ENCODE peak calls at places on chromosomes 1 and 21, in five cellular contexts. L is H9, W is neuronal stem cell, A is H1, C is trophoblast cell. Z is an unnamed sample.

GRCh38 chr1:95888877-95889799 is 655.1 kb downstream of the RWDD3 start:
- DNase-seq in C (no peak), A (no peak), W (peak), L (no peak), Z (no peak)

GRCh38 chr1:65276197-65276884 is 33.0 kb upstream of the DNAJC6 start:
- DNase-seq in C (no peak), W (no peak), L (no peak), A (no peak), Z (no peak)

GRCh38 chr1:87048237-87048636 is 133.8 kb downstream of the HS2ST1 start:
- DNase-seq in A (no peak), C (peak), W (no peak), L (no peak), Z (no peak)

GRCh38 chr1:230855886-230856285 is 12.4 kb downstream of the C1orf198 start:
- DNase-seq in C (no peak), W (no peak), L (no peak), A (no peak), Z (no peak)

GRCh38 chr1:12616709-12617373 is 1.2 kb downstream of the DHRS3 start:
- DNase-seq in C (peak), L (no peak), A (no peak), W (no peak), Z (no peak)

GRCh38 chr1:1947493-1947892 is 28.4 kb upstream of the TMEM52 start:
- DNase-seq in A (no peak), C (no peak), W (no peak), L (no peak), Z (no peak)

GRCh38 chr21:37529649-37530048 is 163.1 kb downstream of the DYRK1A start:
- DNase-seq in C (no peak), L (no peak), W (no peak), A (peak), Z (no peak)

GRCh38 chr1:41866285-41866684 is 52.4 kb downstream of the HIVEP3 start:
- DNase-seq in W (no peak), L (no peak), A (no peak), C (no peak), Z (no peak)

GRCh38 chr1:230090194-230090711 is 23.2 kb downstream of the GALNT2 start:
- DNase-seq in L (no peak), C (no peak), W (no peak), A (no peak), Z (peak)

GRCh38 chr1:9822897-9823692 is 670 bp downstream of the CLSTN1 start:
- DNase-seq in A (no peak), L (no peak), W (no peak), C (peak), Z (peak)
- H3K4ac ChIP-seq in A (no peak), L (no peak), W (peak), C (peak), Z (peak)

GRCh38 chr1:85407978-85408377 is 57.0 kb downstream of the DDAH1 start:
- DNase-seq in A (no peak), W (no peak), C (no peak), L (no peak), Z (no peak)

GRCh38 chr1:85404393-85404792 is 60.6 kb downstream of the DDAH1 start:
- DNase-seq in W (no peak), A (no peak), L (no peak), C (no peak), Z (no peak)

GRCh38 chr1:85409516-85409915 is 55.4 kb downstream of the DDAH1 start:
- DNase-seq in L (no peak), C (no peak), W (no peak), A (no peak), Z (no peak)

GRCh38 chr1:85406081-85406480 is 58.9 kb downstream of the DDAH1 start:
- DNase-seq in W (no peak), A (no peak), C (no peak), L (no peak), Z (no peak)

DNA sequence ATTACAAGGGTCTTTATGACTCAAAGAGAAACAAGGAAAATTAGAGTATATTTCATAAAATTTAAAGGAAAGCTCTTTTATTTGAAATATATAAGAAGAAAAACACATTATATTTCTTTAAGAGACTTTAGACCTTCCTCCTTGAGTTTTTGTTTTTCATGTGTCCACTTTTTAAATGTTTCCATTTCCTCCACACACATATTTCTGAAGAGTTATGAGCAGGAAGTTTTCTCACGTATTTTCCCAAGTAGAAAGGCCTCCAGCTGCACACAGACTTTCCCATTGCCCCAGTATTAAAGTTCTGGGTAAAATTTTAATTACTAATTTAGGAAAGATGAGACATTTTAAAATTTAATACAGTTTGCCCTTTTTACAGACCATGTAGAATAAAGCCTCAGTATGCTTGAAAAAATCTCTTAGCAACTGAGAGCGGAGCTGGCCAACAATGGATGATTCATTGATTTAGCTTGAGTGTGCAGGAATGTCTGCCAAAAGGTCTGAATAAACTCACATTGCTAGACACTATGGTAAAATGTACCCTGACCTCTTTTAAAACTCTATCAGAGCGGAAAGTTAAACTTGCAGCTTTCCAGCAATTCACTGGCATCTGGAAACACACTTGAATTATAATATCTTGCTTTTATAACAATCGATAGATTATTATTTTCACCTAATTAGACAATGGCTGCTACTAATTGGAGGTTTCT is 57.9 kb downstream of the DDAH1 start:
- DNase-seq in L (no peak), W (peak), C (peak), A (no peak), Z (peak)
- H2BK12ac ChIP-seq in L (no peak), W (no peak), C (no peak), A (no peak), Z (no peak)

DNA sequence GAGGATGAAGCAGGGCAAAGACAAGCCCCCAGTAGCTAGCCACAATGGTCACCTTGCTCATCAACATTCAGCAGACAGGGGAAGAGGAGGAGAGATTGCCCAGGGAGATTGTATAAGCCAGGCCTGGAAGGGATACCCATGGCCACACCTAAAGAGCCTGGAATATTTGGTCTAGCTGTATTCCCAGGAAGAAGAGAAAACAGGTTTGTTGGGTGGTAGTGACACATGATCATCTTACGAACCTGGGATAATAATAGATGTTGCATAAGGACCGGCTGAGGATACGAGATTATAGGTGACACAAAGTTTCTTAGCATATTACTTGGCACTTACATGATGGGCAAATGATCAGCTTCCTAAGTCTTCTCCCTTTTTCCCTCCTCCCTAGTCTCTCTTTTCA is 95.9 kb downstream of the HHIPL2 start:
- DNase-seq in C (peak), L (no peak), A (no peak), W (no peak), Z (no peak)
- H3K4ac ChIP-seq in C (no peak), L (no peak), A (no peak), W (no peak), Z (no peak)

GRCh38 chr1:22907528-22907927 is 65.1 kb downstream of the LACTBL1 start:
- DNase-seq in W (no peak), C (no peak), L (no peak), A (no peak), Z (no peak)

GRCh38 chr1:22906968-22907367 is 65.7 kb downstream of the LACTBL1 start:
- DNase-seq in C (no peak), A (no peak), L (no peak), W (no peak), Z (no peak)

GRCh38 chr1:22910986-22911651 is 61.5 kb downstream of the LACTBL1 start:
- DNase-seq in L (no peak), A (no peak), C (no peak), W (no peak), Z (no peak)

GRCh38 chr1:22910286-22910685 is 62.4 kb downstream of the LACTBL1 start:
- DNase-seq in C (no peak), L (no peak), W (no peak), A (no peak), Z (no peak)

GRCh38 chr1:22908880-22909426 is 63.7 kb downstream of the LACTBL1 start:
- DNase-seq in L (no peak), A (no peak), W (no peak), C (no peak), Z (no peak)
- H2BK12ac ChIP-seq in L (no peak), A (no peak), W (no peak), C (no peak), Z (no peak)

DNA sequence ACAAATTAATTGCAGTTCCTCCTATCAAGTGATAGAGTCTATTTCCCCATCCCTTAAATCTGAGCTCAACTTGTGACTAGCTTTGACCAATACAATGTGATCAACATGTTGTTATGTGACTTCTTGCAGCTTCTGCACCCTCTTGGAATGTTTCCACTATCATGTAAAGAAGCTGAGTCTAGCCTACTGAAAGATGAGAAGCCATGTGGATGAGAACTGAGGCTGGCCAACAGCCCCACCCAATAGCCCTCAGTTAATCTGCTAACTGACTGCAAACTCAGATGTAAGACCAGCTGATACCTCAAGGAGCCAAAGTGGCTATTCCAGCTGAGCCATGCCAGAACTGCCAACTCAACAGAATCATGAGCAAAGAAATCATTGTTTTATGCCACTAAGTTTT is 44.0 kb downstream of the LYST start:
- DNase-seq in L (no peak), C (no peak), A (no peak), W (no peak), Z (no peak)
- H3K4ac ChIP-seq in L (no peak), C (no peak), A (no peak), W (no peak), Z (no peak)

GRCh38 chr1:169499807-169500206 is 14.1 kb upstream of the SLC19A2 start:
- DNase-seq in L (no peak), W (no peak), C (no peak), A (no peak), Z (no peak)
- H2BK12ac ChIP-seq in L (no peak), W (no peak), C (no peak), A (no peak), Z (no peak)

GRCh38 chr1:208181259-208181816 is 62.8 kb downstream of the PLXNA2 start:
- DNase-seq in C (no peak), A (no peak), W (no peak), L (no peak), Z (no peak)

GRCh38 chr1:208185801-208186201 is 58.4 kb downstream of the PLXNA2 start:
- DNase-seq in L (no peak), W (no peak), A (no peak), C (no peak), Z (no peak)

GRCh38 chr1:208182880-208183279 is 61.3 kb downstream of the PLXNA2 start:
- DNase-seq in C (no peak), A (no peak), W (no peak), L (no peak), Z (no peak)

GRCh38 chr1:208184993-208185703 is 59.0 kb downstream of the PLXNA2 start:
- DNase-seq in L (no peak), W (no peak), C (no peak), A (no peak), Z (peak)

GRCh38 chr1:208183977-208184901 is 59.9 kb downstream of the PLXNA2 start:
- DNase-seq in L (no peak), C (peak), A (no peak), W (no peak), Z (peak)
- H3K4ac ChIP-seq in L (no peak), C (no peak), A (no peak), W (no peak), Z (no peak)

GRCh38 chr1:147527941-147528936 is 13.1 kb upstream of the BCL9 start:
- DNase-seq in W (no peak), C (no peak), L (no peak), A (no peak), Z (no peak)
- H2BK12ac ChIP-seq in W (no peak), C (no peak), L (peak), A (no peak), Z (no peak)

GRCh38 chr1:17436380-17437174 is 2.9 kb downstream of the RCC2 start:
- DNase-seq in W (no peak), L (no peak), A (no peak), C (peak), Z (peak)
- H3K4ac ChIP-seq in W (no peak), L (no peak), A (no peak), C (peak), Z (no peak)

GRCh38 chr1:210678306-210678705 is 349.6 kb downstream of the HHAT start:
- DNase-seq in L (no peak), C (no peak), W (no peak), A (no peak), Z (no peak)
- H2BK12ac ChIP-seq in L (no peak), C (no peak), W (no peak), A (no peak), Z (no peak)

Z was measured in mesenchymal stem cell.